ENCODE peak calls at places on chromosome 1, in ten cellular contexts. O is AG04449; G is stimulated activated CD4-positive, alpha-beta T cell treated with anti-CD3 and anti-CD28 coated beads, TNF-alpha, amount 100 ng/mL, for 1 hour; L is activated CD4-positive, CD25-positive, alpha-beta regulatory T cell; I is NCI-H1417; M is SHP77 treated with DMSO at 0.1 percent for 48 hours; D is germinal center; W is RPMI7951; Q is HTR-8/SVneo; Y is activated CD8-positive, alpha-beta memory T cell treated with anti-CD3 and anti-CD28 coated beads for 4 hours. T is an unnamed sample.

GRCh38 chr1:74496699-74497098 is 15.7 kb downstream of the LRRC53 start:
- DNase-seq in O (no peak), G (no peak), L (no peak), I (no peak), M (no peak), D (no peak), W (no peak), Q (no peak), Y (no peak), T (no peak)

GRCh38 chr1:211975152-211975941 is 60.0 kb downstream of the INTS7 start:
- DNase-seq in O (peak), G (no peak), L (no peak), I (no peak), M (no peak), D (no peak), W (no peak), Q (no peak), Y (no peak), T (no peak)

GRCh38 chr1:178086294-178087255 is 7.3 kb upstream of the RASAL2 start:
- DNase-seq in O (no peak), G (no peak), L (no peak), I (no peak), M (no peak), D (no peak), W (peak), Q (no peak), Y (no peak), T (no peak)

GRCh38 chr1:9780554-9781110 is 43.1 kb downstream of the CLSTN1 start:
- DNase-seq in O (no peak), G (no peak), L (no peak), I (no peak), M (no peak), D (no peak), W (no peak), Q (no peak), Y (no peak), T (no peak)

GRCh38 chr1:156781585-156782186 is 14.4 kb downstream of the PRCC start:
- DNase-seq in O (no peak), G (no peak), L (no peak), I (no peak), M (no peak), D (no peak), W (peak), Q (no peak), Y (no peak), T (no peak)

GRCh38 chr1:97502360-97502759 is 418.5 kb downstream of the DPYD start:
- DNase-seq in O (no peak), G (no peak), L (no peak), I (no peak), M (no peak), D (no peak), W (no peak), Q (no peak), Y (no peak), T (no peak)

GRCh38 chr1:22738522-22738921 is 27.9 kb downstream of the EPHB2 start:
- DNase-seq in O (no peak), G (no peak), L (no peak), I (no peak), M (no peak), D (no peak), W (no peak), Q (no peak), Y (no peak), T (no peak)

GRCh38 chr1:234608720-234609527 is 1.1 kb downstream of the IRF2BP2 start:
- DNase-seq in O (no peak), G (no peak), L (peak), I (peak), M (no peak), D (peak), W (no peak), Q (no peak), Y (peak), T (peak)

GRCh38 chr1:167210966-167211674 is 9.6 kb upstream of the POU2F1 start:
- DNase-seq in O (no peak), G (no peak), L (no peak), I (no peak), M (no peak), D (no peak), W (peak), Q (no peak), Y (no peak), T (no peak)

T was measured in CD8-positive, alpha-beta T cell.